ENCODE peak calls at places on chromosomes 13 and 19, in ten cellular contexts. One of them, this sample, is unnamed.

GRCh38 chr19:12117203-12117970 is 22.8 kb downstream of the ZNF20 start:
- DNase-seq in pancreas: no peak
- DNase-seq in C1 segment of cervical spinal cord: no peak
- DNase-seq in KG1: no peak
- DNase-seq in stimulated activated CD8-positive, alpha-beta memory T cell treated with anti-CD3 and anti-CD28 coated beads, Interleukin-2, amount 100 ng/mL, for 48 hours: no peak
- DNase-seq in HFFc6: no peak
- DNase-seq in colonic mucosa: no peak
- DNase-seq in GM13977: no peak
- DNase-seq in memory B cell: no peak
- DNase-seq in stimulated activated CD4-positive, alpha-beta T cell treated with anti-CD3 and anti-CD28 coated beads, Interleukin-12 subunit alpha, Interleukin-12 subunit beta, amount 100 ng/mL, for 4 hours: no peak
- DNase-seq in this sample: no peak

GRCh38 chr19:38736036-38736412 is 8.2 kb downstream of the CAPN12 start:
- DNase-seq in C1 segment of cervical spinal cord: no peak
- DNase-seq in stimulated activated CD8-positive, alpha-beta memory T cell treated with anti-CD3 and anti-CD28 coated beads, Interleukin-2, amount 100 ng/mL, for 48 hours: peak
- DNase-seq in colonic mucosa: peak
- DNase-seq in GM13977: peak
- DNase-seq in pancreas: peak
- DNase-seq in memory B cell: peak
- DNase-seq in KG1: no peak
- DNase-seq in stimulated activated CD4-positive, alpha-beta T cell treated with anti-CD3 and anti-CD28 coated beads, Interleukin-12 subunit alpha, Interleukin-12 subunit beta, amount 100 ng/mL, for 4 hours: peak
- DNase-seq in HFFc6: no peak
- DNase-seq in this sample: peak

GRCh38 chr19:46579286-46579944 is 21.7 kb upstream of the CALM3 start:
- DNase-seq in KG1: no peak
- DNase-seq in stimulated activated CD4-positive, alpha-beta T cell treated with anti-CD3 and anti-CD28 coated beads, Interleukin-12 subunit alpha, Interleukin-12 subunit beta, amount 100 ng/mL, for 4 hours: peak
- DNase-seq in memory B cell: peak
- DNase-seq in stimulated activated CD8-positive, alpha-beta memory T cell treated with anti-CD3 and anti-CD28 coated beads, Interleukin-2, amount 100 ng/mL, for 48 hours: peak
- DNase-seq in colonic mucosa: no peak
- DNase-seq in pancreas: no peak
- DNase-seq in GM13977: peak
- DNase-seq in HFFc6: no peak
- DNase-seq in C1 segment of cervical spinal cord: no peak
- DNase-seq in this sample: no peak

GRCh38 chr19:43638991-43639494 is 607 bp downstream of the CADM4 start:
- DNase-seq in GM13977: no peak
- DNase-seq in C1 segment of cervical spinal cord: no peak
- DNase-seq in pancreas: no peak
- DNase-seq in HFFc6: no peak
- DNase-seq in memory B cell: no peak
- DNase-seq in KG1: no peak
- DNase-seq in stimulated activated CD4-positive, alpha-beta T cell treated with anti-CD3 and anti-CD28 coated beads, Interleukin-12 subunit alpha, Interleukin-12 subunit beta, amount 100 ng/mL, for 4 hours: no peak
- DNase-seq in stimulated activated CD8-positive, alpha-beta memory T cell treated with anti-CD3 and anti-CD28 coated beads, Interleukin-2, amount 100 ng/mL, for 48 hours: no peak
- DNase-seq in colonic mucosa: no peak
- DNase-seq in this sample: no peak

GRCh38 chr13:36543671-36544070 is 111.4 kb downstream of the CCNA1 start:
- DNase-seq in memory B cell: no peak
- DNase-seq in KG1: no peak
- DNase-seq in colonic mucosa: no peak
- DNase-seq in HFFc6: no peak
- DNase-seq in stimulated activated CD4-positive, alpha-beta T cell treated with anti-CD3 and anti-CD28 coated beads, Interleukin-12 subunit alpha, Interleukin-12 subunit beta, amount 100 ng/mL, for 4 hours: no peak
- DNase-seq in stimulated activated CD8-positive, alpha-beta memory T cell treated with anti-CD3 and anti-CD28 coated beads, Interleukin-2, amount 100 ng/mL, for 48 hours: no peak
- DNase-seq in C1 segment of cervical spinal cord: no peak
- DNase-seq in GM13977: no peak
- DNase-seq in pancreas: no peak
- DNase-seq in this sample: no peak

GRCh38 chr13:106063591-106064308 is 471.7 kb downstream of the EFNB2 start:
- DNase-seq in KG1: no peak
- DNase-seq in pancreas: no peak
- DNase-seq in memory B cell: no peak
- DNase-seq in GM13977: no peak
- DNase-seq in stimulated activated CD8-positive, alpha-beta memory T cell treated with anti-CD3 and anti-CD28 coated beads, Interleukin-2, amount 100 ng/mL, for 48 hours: no peak
- DNase-seq in colonic mucosa: no peak
- DNase-seq in C1 segment of cervical spinal cord: no peak
- DNase-seq in stimulated activated CD4-positive, alpha-beta T cell treated with anti-CD3 and anti-CD28 coated beads, Interleukin-12 subunit alpha, Interleukin-12 subunit beta, amount 100 ng/mL, for 4 hours: no peak
- DNase-seq in HFFc6: peak
- DNase-seq in this sample: no peak

GRCh38 chr13:73894995-73895571 is 239.1 kb downstream of the KLF12 start:
- DNase-seq in pancreas: no peak
- DNase-seq in GM13977: no peak
- DNase-seq in stimulated activated CD8-positive, alpha-beta memory T cell treated with anti-CD3 and anti-CD28 coated beads, Interleukin-2, amount 100 ng/mL, for 48 hours: no peak
- DNase-seq in memory B cell: no peak
- DNase-seq in stimulated activated CD4-positive, alpha-beta T cell treated with anti-CD3 and anti-CD28 coated beads, Interleukin-12 subunit alpha, Interleukin-12 subunit beta, amount 100 ng/mL, for 4 hours: no peak
- DNase-seq in C1 segment of cervical spinal cord: no peak
- DNase-seq in KG1: no peak
- DNase-seq in colonic mucosa: no peak
- DNase-seq in HFFc6: no peak
- DNase-seq in this sample: no peak

GRCh38 chr13:47188802-47189201 is 291.9 kb upstream of the HTR2A start:
- DNase-seq in pancreas: no peak
- DNase-seq in GM13977: no peak
- DNase-seq in stimulated activated CD8-positive, alpha-beta memory T cell treated with anti-CD3 and anti-CD28 coated beads, Interleukin-2, amount 100 ng/mL, for 48 hours: no peak
- DNase-seq in memory B cell: no peak
- DNase-seq in colonic mucosa: no peak
- DNase-seq in HFFc6: peak
- DNase-seq in KG1: no peak
- DNase-seq in stimulated activated CD4-positive, alpha-beta T cell treated with anti-CD3 and anti-CD28 coated beads, Interleukin-12 subunit alpha, Interleukin-12 subunit beta, amount 100 ng/mL, for 4 hours: no peak
- DNase-seq in C1 segment of cervical spinal cord: no peak
- DNase-seq in this sample: no peak

GRCh38 chr19:17385878-17386611 is 8.0 kb downstream of the CCDC194 start:
- DNase-seq in GM13977: peak
- DNase-seq in memory B cell: peak
- DNase-seq in HFFc6: no peak
- DNase-seq in C1 segment of cervical spinal cord: no peak
- DNase-seq in stimulated activated CD8-positive, alpha-beta memory T cell treated with anti-CD3 and anti-CD28 coated beads, Interleukin-2, amount 100 ng/mL, for 48 hours: peak
- DNase-seq in stimulated activated CD4-positive, alpha-beta T cell treated with anti-CD3 and anti-CD28 coated beads, Interleukin-12 subunit alpha, Interleukin-12 subunit beta, amount 100 ng/mL, for 4 hours: peak
- DNase-seq in colonic mucosa: peak
- DNase-seq in pancreas: peak
- DNase-seq in KG1: peak
- DNase-seq in this sample: peak

GRCh38 chr13:62512194-62513141 is 1096.8 kb upstream of the PCDH20 start:
- DNase-seq in colonic mucosa: peak
- DNase-seq in C1 segment of cervical spinal cord: no peak
- DNase-seq in pancreas: peak
- DNase-seq in HFFc6: no peak
- DNase-seq in stimulated activated CD8-positive, alpha-beta memory T cell treated with anti-CD3 and anti-CD28 coated beads, Interleukin-2, amount 100 ng/mL, for 48 hours: no peak
- DNase-seq in memory B cell: no peak
- DNase-seq in KG1: no peak
- DNase-seq in stimulated activated CD4-positive, alpha-beta T cell treated with anti-CD3 and anti-CD28 coated beads, Interleukin-12 subunit alpha, Interleukin-12 subunit beta, amount 100 ng/mL, for 4 hours: no peak
- DNase-seq in GM13977: peak
- DNase-seq in this sample: peak

GRCh38 chr13:112448621-112449544 is 72.7 kb downstream of the SPACA7 start:
- DNase-seq in pancreas: no peak
- DNase-seq in HFFc6: no peak
- DNase-seq in KG1: no peak
- DNase-seq in stimulated activated CD8-positive, alpha-beta memory T cell treated with anti-CD3 and anti-CD28 coated beads, Interleukin-2, amount 100 ng/mL, for 48 hours: no peak
- DNase-seq in colonic mucosa: peak
- DNase-seq in C1 segment of cervical spinal cord: no peak
- DNase-seq in GM13977: peak
- DNase-seq in stimulated activated CD4-positive, alpha-beta T cell treated with anti-CD3 and anti-CD28 coated beads, Interleukin-12 subunit alpha, Interleukin-12 subunit beta, amount 100 ng/mL, for 4 hours: no peak
- DNase-seq in memory B cell: no peak
- DNase-seq in this sample: no peak

GRCh38 chr19:46197314-46198070 is 32.0 kb upstream of the IGFL1 start:
- DNase-seq in HFFc6: no peak
- DNase-seq in pancreas: no peak
- DNase-seq in KG1: no peak
- DNase-seq in colonic mucosa: no peak
- DNase-seq in C1 segment of cervical spinal cord: no peak
- DNase-seq in memory B cell: no peak
- DNase-seq in stimulated activated CD4-positive, alpha-beta T cell treated with anti-CD3 and anti-CD28 coated beads, Interleukin-12 subunit alpha, Interleukin-12 subunit beta, amount 100 ng/mL, for 4 hours: no peak
- DNase-seq in stimulated activated CD8-positive, alpha-beta memory T cell treated with anti-CD3 and anti-CD28 coated beads, Interleukin-2, amount 100 ng/mL, for 48 hours: no peak
- DNase-seq in GM13977: no peak
- DNase-seq in this sample: no peak

GRCh38 chr13:61276401-61276800 is 139.2 kb downstream of the PCDH20 start:
- DNase-seq in KG1: no peak
- DNase-seq in stimulated activated CD8-positive, alpha-beta memory T cell treated with anti-CD3 and anti-CD28 coated beads, Interleukin-2, amount 100 ng/mL, for 48 hours: no peak
- DNase-seq in GM13977: no peak
- DNase-seq in memory B cell: no peak
- DNase-seq in colonic mucosa: no peak
- DNase-seq in stimulated activated CD4-positive, alpha-beta T cell treated with anti-CD3 and anti-CD28 coated beads, Interleukin-12 subunit alpha, Interleukin-12 subunit beta, amount 100 ng/mL, for 4 hours: no peak
- DNase-seq in C1 segment of cervical spinal cord: no peak
- DNase-seq in HFFc6: no peak
- DNase-seq in pancreas: no peak
- DNase-seq in this sample: no peak

GRCh38 chr19:4295972-4296771 is 6.0 kb downstream of the TMIGD2 start:
- DNase-seq in C1 segment of cervical spinal cord: peak
- DNase-seq in pancreas: no peak
- DNase-seq in KG1: no peak
- DNase-seq in stimulated activated CD4-positive, alpha-beta T cell treated with anti-CD3 and anti-CD28 coated beads, Interleukin-12 subunit alpha, Interleukin-12 subunit beta, amount 100 ng/mL, for 4 hours: no peak
- DNase-seq in GM13977: no peak
- DNase-seq in memory B cell: no peak
- DNase-seq in HFFc6: no peak
- DNase-seq in colonic mucosa: no peak
- DNase-seq in stimulated activated CD8-positive, alpha-beta memory T cell treated with anti-CD3 and anti-CD28 coated beads, Interleukin-2, amount 100 ng/mL, for 48 hours: no peak
- DNase-seq in this sample: no peak

GRCh38 chr19:7177926-7178325 is 108.4 kb downstream of the ZNF557 start:
- DNase-seq in GM13977: no peak
- DNase-seq in C1 segment of cervical spinal cord: no peak
- DNase-seq in pancreas: no peak
- DNase-seq in memory B cell: no peak
- DNase-seq in stimulated activated CD4-positive, alpha-beta T cell treated with anti-CD3 and anti-CD28 coated beads, Interleukin-12 subunit alpha, Interleukin-12 subunit beta, amount 100 ng/mL, for 4 hours: no peak
- DNase-seq in KG1: no peak
- DNase-seq in HFFc6: peak
- DNase-seq in colonic mucosa: no peak
- DNase-seq in stimulated activated CD8-positive, alpha-beta memory T cell treated with anti-CD3 and anti-CD28 coated beads, Interleukin-2, amount 100 ng/mL, for 48 hours: no peak
- DNase-seq in this sample: no peak

GRCh38 chr19:49766938-49767315 is at the start of gene AP2A1:
- DNase-seq in KG1: peak
- DNase-seq in GM13977: no peak
- DNase-seq in stimulated activated CD8-positive, alpha-beta memory T cell treated with anti-CD3 and anti-CD28 coated beads, Interleukin-2, amount 100 ng/mL, for 48 hours: no peak
- DNase-seq in HFFc6: no peak
- DNase-seq in pancreas: no peak
- DNase-seq in C1 segment of cervical spinal cord: no peak
- DNase-seq in memory B cell: no peak
- DNase-seq in colonic mucosa: no peak
- DNase-seq in stimulated activated CD4-positive, alpha-beta T cell treated with anti-CD3 and anti-CD28 coated beads, Interleukin-12 subunit alpha, Interleukin-12 subunit beta, amount 100 ng/mL, for 4 hours: no peak
- DNase-seq in this sample: no peak

GRCh38 chr19:35495107-35496064 is 5.1 kb upstream of the KRTDAP start:
- DNase-seq in C1 segment of cervical spinal cord: peak
- DNase-seq in pancreas: peak
- DNase-seq in memory B cell: peak
- DNase-seq in HFFc6: peak
- DNase-seq in colonic mucosa: peak
- DNase-seq in stimulated activated CD4-positive, alpha-beta T cell treated with anti-CD3 and anti-CD28 coated beads, Interleukin-12 subunit alpha, Interleukin-12 subunit beta, amount 100 ng/mL, for 4 hours: peak
- DNase-seq in GM13977: peak
- DNase-seq in stimulated activated CD8-positive, alpha-beta memory T cell treated with anti-CD3 and anti-CD28 coated beads, Interleukin-2, amount 100 ng/mL, for 48 hours: peak
- DNase-seq in KG1: peak
- DNase-seq in this sample: peak

GRCh38 chr13:51064753-51065152 is 46.3 kb downstream of the C13orf42 start:
- DNase-seq in pancreas: no peak
- DNase-seq in memory B cell: no peak
- DNase-seq in C1 segment of cervical spinal cord: no peak
- DNase-seq in stimulated activated CD4-positive, alpha-beta T cell treated with anti-CD3 and anti-CD28 coated beads, Interleukin-12 subunit alpha, Interleukin-12 subunit beta, amount 100 ng/mL, for 4 hours: no peak
- DNase-seq in KG1: no peak
- DNase-seq in GM13977: no peak
- DNase-seq in colonic mucosa: no peak
- DNase-seq in stimulated activated CD8-positive, alpha-beta memory T cell treated with anti-CD3 and anti-CD28 coated beads, Interleukin-2, amount 100 ng/mL, for 48 hours: no peak
- DNase-seq in HFFc6: no peak
- DNase-seq in this sample: no peak

GRCh38 chr13:28237944-28238343 is 99.6 kb downstream of the PAN3 start:
- DNase-seq in GM13977: no peak
- DNase-seq in stimulated activated CD8-positive, alpha-beta memory T cell treated with anti-CD3 and anti-CD28 coated beads, Interleukin-2, amount 100 ng/mL, for 48 hours: no peak
- DNase-seq in HFFc6: no peak
- DNase-seq in C1 segment of cervical spinal cord: no peak
- DNase-seq in colonic mucosa: no peak
- DNase-seq in memory B cell: no peak
- DNase-seq in pancreas: no peak
- DNase-seq in stimulated activated CD4-positive, alpha-beta T cell treated with anti-CD3 and anti-CD28 coated beads, Interleukin-12 subunit alpha, Interleukin-12 subunit beta, amount 100 ng/mL, for 4 hours: no peak
- DNase-seq in KG1: no peak
- DNase-seq in this sample: no peak

GRCh38 chr19:17322854-17323253 is 11.8 kb downstream of the ANO8 start:
- DNase-seq in stimulated activated CD8-positive, alpha-beta memory T cell treated with anti-CD3 and anti-CD28 coated beads, Interleukin-2, amount 100 ng/mL, for 48 hours: no peak
- DNase-seq in HFFc6: no peak
- DNase-seq in stimulated activated CD4-positive, alpha-beta T cell treated with anti-CD3 and anti-CD28 coated beads, Interleukin-12 subunit alpha, Interleukin-12 subunit beta, amount 100 ng/mL, for 4 hours: no peak
- DNase-seq in pancreas: no peak
- DNase-seq in memory B cell: no peak
- DNase-seq in C1 segment of cervical spinal cord: peak
- DNase-seq in colonic mucosa: peak
- DNase-seq in GM13977: no peak
- DNase-seq in KG1: no peak
- DNase-seq in this sample: no peak

GRCh38 chr19:55226273-55226672 is 2.3 kb downstream of the TMEM86B start:
- DNase-seq in stimulated activated CD4-positive, alpha-beta T cell treated with anti-CD3 and anti-CD28 coated beads, Interleukin-12 subunit alpha, Interleukin-12 subunit beta, amount 100 ng/mL, for 4 hours: no peak
- DNase-seq in KG1: no peak
- DNase-seq in stimulated activated CD8-positive, alpha-beta memory T cell treated with anti-CD3 and anti-CD28 coated beads, Interleukin-2, amount 100 ng/mL, for 48 hours: no peak
- DNase-seq in memory B cell: no peak
- DNase-seq in colonic mucosa: no peak
- DNase-seq in C1 segment of cervical spinal cord: no peak
- DNase-seq in GM13977: no peak
- DNase-seq in HFFc6: no peak
- DNase-seq in pancreas: no peak
- DNase-seq in this sample: no peak

GRCh38 chr19:46907880-46908279 is 47.1 kb downstream of the ARHGAP35 start:
- DNase-seq in HFFc6: no peak
- DNase-seq in memory B cell: no peak
- DNase-seq in pancreas: no peak
- DNase-seq in stimulated activated CD4-positive, alpha-beta T cell treated with anti-CD3 and anti-CD28 coated beads, Interleukin-12 subunit alpha, Interleukin-12 subunit beta, amount 100 ng/mL, for 4 hours: no peak
- DNase-seq in stimulated activated CD8-positive, alpha-beta memory T cell treated with anti-CD3 and anti-CD28 coated beads, Interleukin-2, amount 100 ng/mL, for 48 hours: no peak
- DNase-seq in GM13977: no peak
- DNase-seq in KG1: no peak
- DNase-seq in colonic mucosa: no peak
- DNase-seq in C1 segment of cervical spinal cord: no peak
- DNase-seq in this sample: no peak

GRCh38 chr19:19538767-19539166 is 702 bp downstream of the CILP2 start:
- DNase-seq in KG1: no peak
- DNase-seq in GM13977: no peak
- DNase-seq in stimulated activated CD8-positive, alpha-beta memory T cell treated with anti-CD3 and anti-CD28 coated beads, Interleukin-2, amount 100 ng/mL, for 48 hours: no peak
- DNase-seq in pancreas: peak
- DNase-seq in memory B cell: no peak
- DNase-seq in HFFc6: no peak
- DNase-seq in C1 segment of cervical spinal cord: no peak
- DNase-seq in stimulated activated CD4-positive, alpha-beta T cell treated with anti-CD3 and anti-CD28 coated beads, Interleukin-12 subunit alpha, Interleukin-12 subunit beta, amount 100 ng/mL, for 4 hours: no peak
- DNase-seq in colonic mucosa: no peak
- DNase-seq in this sample: no peak

GRCh38 chr13:23509781-23510543 is 60.2 kb upstream of the TNFRSF19 start:
- DNase-seq in KG1: no peak
- DNase-seq in GM13977: no peak
- DNase-seq in HFFc6: peak
- DNase-seq in colonic mucosa: no peak
- DNase-seq in stimulated activated CD8-positive, alpha-beta memory T cell treated with anti-CD3 and anti-CD28 coated beads, Interleukin-2, amount 100 ng/mL, for 48 hours: no peak
- DNase-seq in memory B cell: no peak
- DNase-seq in C1 segment of cervical spinal cord: no peak
- DNase-seq in stimulated activated CD4-positive, alpha-beta T cell treated with anti-CD3 and anti-CD28 coated beads, Interleukin-12 subunit alpha, Interleukin-12 subunit beta, amount 100 ng/mL, for 4 hours: no peak
- DNase-seq in pancreas: no peak
- DNase-seq in this sample: no peak

GRCh38 chr19:46635920-46636761 is at the start of gene GNG8:
- DNase-seq in stimulated activated CD8-positive, alpha-beta memory T cell treated with anti-CD3 and anti-CD28 coated beads, Interleukin-2, amount 100 ng/mL, for 48 hours: no peak
- DNase-seq in colonic mucosa: no peak
- DNase-seq in stimulated activated CD4-positive, alpha-beta T cell treated with anti-CD3 and anti-CD28 coated beads, Interleukin-12 subunit alpha, Interleukin-12 subunit beta, amount 100 ng/mL, for 4 hours: no peak
- DNase-seq in C1 segment of cervical spinal cord: peak
- DNase-seq in HFFc6: no peak
- DNase-seq in KG1: no peak
- DNase-seq in pancreas: no peak
- DNase-seq in GM13977: no peak
- DNase-seq in memory B cell: no peak
- DNase-seq in this sample: no peak

GRCh38 chr13:44129418-44129817 is 244.2 kb upstream of the SERP2 start:
- DNase-seq in stimulated activated CD8-positive, alpha-beta memory T cell treated with anti-CD3 and anti-CD28 coated beads, Interleukin-2, amount 100 ng/mL, for 48 hours: no peak
- DNase-seq in GM13977: no peak
- DNase-seq in memory B cell: no peak
- DNase-seq in stimulated activated CD4-positive, alpha-beta T cell treated with anti-CD3 and anti-CD28 coated beads, Interleukin-12 subunit alpha, Interleukin-12 subunit beta, amount 100 ng/mL, for 4 hours: no peak
- DNase-seq in colonic mucosa: no peak
- DNase-seq in C1 segment of cervical spinal cord: no peak
- DNase-seq in pancreas: no peak
- DNase-seq in HFFc6: no peak
- DNase-seq in KG1: no peak
- DNase-seq in this sample: no peak

GRCh38 chr19:13150919-13151604 is 851 bp downstream of the IER2 start:
- DNase-seq in pancreas: peak
- DNase-seq in HFFc6: no peak
- DNase-seq in GM13977: peak
- DNase-seq in colonic mucosa: peak
- DNase-seq in KG1: no peak
- DNase-seq in C1 segment of cervical spinal cord: peak
- DNase-seq in stimulated activated CD8-positive, alpha-beta memory T cell treated with anti-CD3 and anti-CD28 coated beads, Interleukin-2, amount 100 ng/mL, for 48 hours: no peak
- DNase-seq in memory B cell: peak
- DNase-seq in stimulated activated CD4-positive, alpha-beta T cell treated with anti-CD3 and anti-CD28 coated beads, Interleukin-12 subunit alpha, Interleukin-12 subunit beta, amount 100 ng/mL, for 4 hours: peak
- DNase-seq in this sample: no peak

GRCh38 chr13:91144054-91144453 is 203.4 kb upstream of the MIR17HG start:
- DNase-seq in pancreas: no peak
- DNase-seq in stimulated activated CD8-positive, alpha-beta memory T cell treated with anti-CD3 and anti-CD28 coated beads, Interleukin-2, amount 100 ng/mL, for 48 hours: no peak
- DNase-seq in memory B cell: no peak
- DNase-seq in KG1: no peak
- DNase-seq in GM13977: no peak
- DNase-seq in C1 segment of cervical spinal cord: no peak
- DNase-seq in HFFc6: no peak
- DNase-seq in colonic mucosa: no peak
- DNase-seq in stimulated activated CD4-positive, alpha-beta T cell treated with anti-CD3 and anti-CD28 coated beads, Interleukin-12 subunit alpha, Interleukin-12 subunit beta, amount 100 ng/mL, for 4 hours: no peak
- DNase-seq in this sample: no peak

This sample was measured in GM10248.